ENCODE peak calls at places on chromosomes 3 and 15, in six cellular contexts. One of them, this sample, is unnamed.

GRCh38 chr3:179069762-179070390 is 1.7 kb downstream of the ZMAT3 start:
- DNase-seq in neural crest cell: no peak
- DNase-seq in fibroblast of the aortic adventitia: peak; percentile 77
- DNase-seq in heart left ventricle: no peak
- DNase-seq in CD14-positive monocyte: no peak
- DNase-seq in astrocyte: peak; percentile 47
- DNase-seq in this sample: no peak

GRCh38 chr3:65963787-65964707 is 74.7 kb downstream of the MAGI1 start:
- DNase-seq in CD14-positive monocyte: no peak
- DNase-seq in fibroblast of the aortic adventitia: peak; percentile 90
- DNase-seq in heart left ventricle: no peak
- DNase-seq in neural crest cell: no peak
- DNase-seq in astrocyte: peak; percentile 96
- DNase-seq in this sample: peak; percentile 78

GRCh38 chr3:148957586-148957985 is 33.8 kb upstream of the GYG1 start:
- DNase-seq in fibroblast of the aortic adventitia: no peak
- DNase-seq in astrocyte: no peak
- DNase-seq in heart left ventricle: no peak
- DNase-seq in neural crest cell: no peak
- DNase-seq in CD14-positive monocyte: no peak
- DNase-seq in this sample: no peak

GRCh38 chr3:120597445-120598049 is 1.4 kb downstream of the NDUFB4 start:
- DNase-seq in fibroblast of the aortic adventitia: no peak
- DNase-seq in neural crest cell: no peak
- DNase-seq in astrocyte: no peak
- DNase-seq in heart left ventricle: no peak
- DNase-seq in CD14-positive monocyte: no peak
- DNase-seq in this sample: peak; percentile 33

GRCh38 chr3:46503194-46503924 is 5.6 kb downstream of the RTP3 start:
- DNase-seq in heart left ventricle: no peak
- DNase-seq in neural crest cell: no peak
- DNase-seq in fibroblast of the aortic adventitia: peak; percentile 25
- DNase-seq in astrocyte: no peak
- DNase-seq in CD14-positive monocyte: no peak
- DNase-seq in this sample: no peak

GRCh38 chr15:49187537-49188245 is 17.6 kb downstream of the GALK2 start:
- DNase-seq in CD14-positive monocyte: no peak
- DNase-seq in neural crest cell: no peak
- DNase-seq in heart left ventricle: no peak
- DNase-seq in astrocyte: peak; percentile 23
- DNase-seq in fibroblast of the aortic adventitia: peak; percentile 22
- DNase-seq in this sample: no peak

GRCh38 chr3:12967751-12968209 is 105.4 kb downstream of the IQSEC1 start:
- DNase-seq in heart left ventricle: peak; percentile 94
- DNase-seq in neural crest cell: peak; percentile 81
- DNase-seq in CD14-positive monocyte: peak; percentile 87
- DNase-seq in astrocyte: peak; percentile 63
- DNase-seq in fibroblast of the aortic adventitia: peak; percentile 86
- DNase-seq in this sample: peak; percentile 100

GRCh38 chr15:67187351-67187854 is 67.1 kb downstream of the AAGAB start:
- DNase-seq in CD14-positive monocyte: no peak
- DNase-seq in heart left ventricle: no peak
- DNase-seq in fibroblast of the aortic adventitia: peak; percentile 18
- DNase-seq in neural crest cell: no peak
- DNase-seq in astrocyte: no peak
- DNase-seq in this sample: peak; percentile 17

GRCh38 chr3:193805448-193805847 is 212.4 kb downstream of the OPA1 start:
- DNase-seq in astrocyte: peak; percentile 98
- DNase-seq in heart left ventricle: peak; percentile 92
- DNase-seq in fibroblast of the aortic adventitia: peak; percentile 72
- DNase-seq in CD14-positive monocyte: no peak
- DNase-seq in neural crest cell: no peak
- DNase-seq in this sample: no peak

GRCh38 chr3:59775106-59775505 is 725.3 kb upstream of the CFAP20DC start:
- DNase-seq in fibroblast of the aortic adventitia: no peak
- DNase-seq in CD14-positive monocyte: no peak
- DNase-seq in neural crest cell: no peak
- DNase-seq in heart left ventricle: no peak
- DNase-seq in astrocyte: peak; percentile 71
- DNase-seq in this sample: no peak

GRCh38 chr3:196207833-196208607 is 3.2 kb downstream of the ZDHHC19 start:
- DNase-seq in astrocyte: no peak
- DNase-seq in CD14-positive monocyte: no peak
- DNase-seq in neural crest cell: no peak
- DNase-seq in heart left ventricle: peak; percentile 64
- DNase-seq in fibroblast of the aortic adventitia: no peak
- DNase-seq in this sample: peak; percentile 93

GRCh38 chr15:40098489-40099261 is 10.0 kb downstream of the BMF start:
- DNase-seq in astrocyte: peak; percentile 97
- DNase-seq in CD14-positive monocyte: peak; percentile 78
- DNase-seq in fibroblast of the aortic adventitia: peak; percentile 92
- DNase-seq in neural crest cell: no peak
- DNase-seq in heart left ventricle: peak; percentile 75
- DNase-seq in this sample: peak; percentile 87

GRCh38 chr15:40100133-40100946 is 8.3 kb downstream of the BMF start:
- DNase-seq in astrocyte: no peak
- DNase-seq in heart left ventricle: no peak
- DNase-seq in fibroblast of the aortic adventitia: no peak
- DNase-seq in CD14-positive monocyte: no peak
- DNase-seq in neural crest cell: no peak
- DNase-seq in this sample: no peak

GRCh38 chr15:40096094-40096876 is 12.4 kb downstream of the BMF start:
- DNase-seq in heart left ventricle: no peak
- DNase-seq in astrocyte: no peak
- DNase-seq in CD14-positive monocyte: no peak
- DNase-seq in fibroblast of the aortic adventitia: no peak
- DNase-seq in neural crest cell: no peak
- DNase-seq in this sample: no peak

GRCh38 chr15:40097096-40097967 is 11.3 kb downstream of the BMF start:
- DNase-seq in CD14-positive monocyte: no peak
- DNase-seq in astrocyte: no peak
- DNase-seq in heart left ventricle: no peak
- DNase-seq in neural crest cell: no peak
- DNase-seq in fibroblast of the aortic adventitia: no peak
- DNase-seq in this sample: no peak

GRCh38 chr15:40097968-40098476 is 10.7 kb downstream of the BMF start:
- DNase-seq in neural crest cell: no peak
- DNase-seq in heart left ventricle: peak; percentile 68
- DNase-seq in fibroblast of the aortic adventitia: peak; percentile 30
- DNase-seq in CD14-positive monocyte: no peak
- DNase-seq in astrocyte: no peak
- DNase-seq in this sample: no peak
- TF ChIP-seq CTCF in neural crest cell: no peak
- TF ChIP-seq CTCF in heart left ventricle: no peak
- TF ChIP-seq CTCF in fibroblast of the aortic adventitia: no peak
- TF ChIP-seq CTCF in CD14-positive monocyte: no peak
- TF ChIP-seq CTCF in astrocyte: no peak
- TF ChIP-seq CTCF in this sample: no peak

DNA sequence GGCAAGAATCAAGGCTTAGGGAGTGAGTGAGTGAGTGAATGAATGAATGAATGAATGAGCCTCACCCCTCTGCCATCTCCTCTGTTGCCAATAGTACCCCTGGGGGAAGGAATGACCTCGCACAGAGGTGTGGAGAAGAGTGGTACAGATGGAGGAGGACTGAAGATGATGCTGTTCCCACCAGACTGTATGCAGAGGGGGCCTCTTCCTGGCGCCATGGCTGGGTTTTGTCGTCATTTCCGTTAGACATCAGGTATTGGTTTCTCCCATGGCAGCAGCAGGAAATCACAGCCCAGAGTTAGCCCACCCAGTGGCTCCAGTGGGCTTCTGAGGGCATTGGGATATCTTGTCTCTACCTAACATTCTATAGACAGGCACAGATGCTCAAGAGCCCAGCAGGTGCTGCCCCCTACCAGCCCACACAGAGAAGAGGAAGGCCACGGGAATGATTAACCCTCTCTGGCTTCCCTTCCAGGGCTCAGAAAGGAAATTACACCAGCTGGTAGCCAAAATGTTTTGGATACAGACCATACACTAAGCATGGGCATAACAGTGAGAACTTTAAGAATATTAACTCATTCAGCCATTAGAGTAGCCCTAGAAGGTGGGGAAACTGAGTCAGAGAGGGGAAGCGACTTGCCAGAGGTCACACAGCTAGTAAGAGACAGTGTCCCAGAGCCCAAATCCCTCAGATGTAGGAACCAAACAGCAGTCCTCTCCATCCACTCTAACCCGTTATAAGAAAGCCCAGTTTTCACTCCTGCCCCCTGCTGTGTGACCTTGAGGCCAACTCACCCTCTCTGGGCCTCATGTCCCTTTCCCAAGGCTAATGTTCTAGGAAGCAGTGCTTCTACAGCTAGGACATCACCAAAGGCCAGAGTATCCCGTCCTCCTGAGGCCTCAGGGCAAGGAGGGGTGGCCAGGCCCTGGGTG is 109.6 kb upstream of the SLC6A11 start:
- DNase-seq in CD14-positive monocyte: peak; percentile 22
- DNase-seq in astrocyte: no peak
- DNase-seq in neural crest cell: no peak
- DNase-seq in fibroblast of the aortic adventitia: no peak
- DNase-seq in heart left ventricle: no peak
- DNase-seq in this sample: no peak
- TF ChIP-seq CTCF in CD14-positive monocyte: no peak
- TF ChIP-seq CTCF in astrocyte: no peak
- TF ChIP-seq CTCF in neural crest cell: no peak
- TF ChIP-seq CTCF in fibroblast of the aortic adventitia: no peak
- TF ChIP-seq CTCF in heart left ventricle: no peak
- TF ChIP-seq CTCF in this sample: no peak

DNA sequence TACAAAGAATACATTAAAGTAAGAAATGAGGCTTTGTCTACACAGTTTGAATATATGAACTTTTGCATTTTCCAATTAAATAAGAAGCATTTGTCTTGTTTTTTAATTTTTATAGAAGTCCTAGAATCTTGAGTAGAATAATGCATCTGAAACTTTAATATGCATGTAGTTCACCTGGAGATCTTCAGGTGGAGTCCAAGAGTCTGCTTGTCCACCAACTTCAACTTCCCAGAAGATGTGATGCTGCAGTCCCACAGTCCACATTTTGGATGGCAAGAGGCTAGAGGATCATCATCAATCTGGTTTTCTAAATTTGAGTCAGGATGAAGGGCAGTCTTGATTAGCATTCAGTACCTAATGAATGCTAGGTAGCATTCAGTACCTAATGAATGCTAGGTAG is 357.6 kb upstream of the SOX2 start:
- DNase-seq in heart left ventricle: no peak
- DNase-seq in astrocyte: no peak
- DNase-seq in CD14-positive monocyte: no peak
- DNase-seq in neural crest cell: no peak
- DNase-seq in fibroblast of the aortic adventitia: no peak
- DNase-seq in this sample: no peak
- TF ChIP-seq CTCF in heart left ventricle: no peak
- TF ChIP-seq CTCF in astrocyte: no peak
- TF ChIP-seq CTCF in CD14-positive monocyte: no peak
- TF ChIP-seq CTCF in neural crest cell: no peak
- TF ChIP-seq CTCF in fibroblast of the aortic adventitia: no peak
- TF ChIP-seq CTCF in this sample: no peak

GRCh38 chr3:81245043-81245442 is 516.4 kb downstream of the GBE1 start:
- DNase-seq in CD14-positive monocyte: no peak
- DNase-seq in fibroblast of the aortic adventitia: peak; percentile 54
- DNase-seq in heart left ventricle: no peak
- DNase-seq in astrocyte: peak; percentile 30
- DNase-seq in neural crest cell: no peak
- DNase-seq in this sample: no peak

GRCh38 chr3:81242871-81243270 is 518.6 kb downstream of the GBE1 start:
- DNase-seq in fibroblast of the aortic adventitia: peak; percentile 38
- DNase-seq in astrocyte: no peak
- DNase-seq in heart left ventricle: no peak
- DNase-seq in CD14-positive monocyte: no peak
- DNase-seq in neural crest cell: no peak
- DNase-seq in this sample: no peak

GRCh38 chr3:81244196-81244595 is 517.2 kb downstream of the GBE1 start:
- DNase-seq in fibroblast of the aortic adventitia: no peak
- DNase-seq in heart left ventricle: no peak
- DNase-seq in neural crest cell: no peak
- DNase-seq in astrocyte: no peak
- DNase-seq in CD14-positive monocyte: no peak
- DNase-seq in this sample: no peak

GRCh38 chr3:81249540-81250029 is 511.9 kb downstream of the GBE1 start:
- DNase-seq in CD14-positive monocyte: no peak
- DNase-seq in heart left ventricle: no peak
- DNase-seq in astrocyte: peak; percentile 69
- DNase-seq in fibroblast of the aortic adventitia: peak; percentile 20
- DNase-seq in neural crest cell: no peak
- DNase-seq in this sample: no peak

DNA sequence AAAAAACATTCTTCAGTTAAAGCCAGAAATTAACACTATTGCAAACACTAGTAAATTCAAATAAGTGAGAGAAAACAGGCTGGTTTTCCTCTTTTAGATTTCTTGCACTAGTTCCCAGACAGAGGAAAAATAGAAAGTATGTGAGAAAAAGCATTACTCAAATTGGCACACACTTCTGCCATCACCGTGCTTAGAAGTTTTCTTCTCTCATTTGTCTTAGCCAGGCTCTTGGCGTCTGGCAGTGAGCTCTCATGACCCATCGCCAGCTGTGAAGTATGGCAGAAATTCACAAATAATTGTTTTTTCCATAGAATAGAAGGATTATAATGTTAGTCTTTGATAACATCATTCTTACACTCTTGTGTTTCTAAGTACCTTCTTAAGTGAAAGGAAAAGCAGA is 515.9 kb downstream of the GBE1 start:
- DNase-seq in heart left ventricle: no peak
- DNase-seq in neural crest cell: no peak
- DNase-seq in fibroblast of the aortic adventitia: peak; percentile 39
- DNase-seq in astrocyte: peak; percentile 26
- DNase-seq in CD14-positive monocyte: no peak
- DNase-seq in this sample: no peak
- TF ChIP-seq CTCF in heart left ventricle: no peak
- TF ChIP-seq CTCF in neural crest cell: no peak
- TF ChIP-seq CTCF in fibroblast of the aortic adventitia: no peak
- TF ChIP-seq CTCF in astrocyte: no peak
- TF ChIP-seq CTCF in CD14-positive monocyte: no peak
- TF ChIP-seq CTCF in this sample: no peak

GRCh38 chr3:186515115-186515514 is 29.1 kb downstream of the CRYGS start:
- DNase-seq in fibroblast of the aortic adventitia: no peak
- DNase-seq in heart left ventricle: no peak
- DNase-seq in neural crest cell: no peak
- DNase-seq in astrocyte: no peak
- DNase-seq in CD14-positive monocyte: no peak
- DNase-seq in this sample: no peak

GRCh38 chr3:186516645-186517044 is 27.5 kb downstream of the CRYGS start:
- DNase-seq in fibroblast of the aortic adventitia: no peak
- DNase-seq in CD14-positive monocyte: no peak
- DNase-seq in astrocyte: no peak
- DNase-seq in neural crest cell: no peak
- DNase-seq in heart left ventricle: no peak
- DNase-seq in this sample: no peak

GRCh38 chr3:186512570-186513302 is 31.4 kb downstream of the CRYGS start:
- DNase-seq in CD14-positive monocyte: no peak
- DNase-seq in heart left ventricle: no peak
- DNase-seq in fibroblast of the aortic adventitia: no peak
- DNase-seq in astrocyte: no peak
- DNase-seq in neural crest cell: no peak
- DNase-seq in this sample: no peak

GRCh38 chr3:186511702-186512101 is 32.5 kb downstream of the CRYGS start:
- DNase-seq in CD14-positive monocyte: no peak
- DNase-seq in heart left ventricle: no peak
- DNase-seq in astrocyte: no peak
- DNase-seq in fibroblast of the aortic adventitia: no peak
- DNase-seq in neural crest cell: no peak
- DNase-seq in this sample: no peak

GRCh38 chr3:186514296-186515002 is 29.7 kb downstream of the CRYGS start:
- DNase-seq in astrocyte: no peak
- DNase-seq in neural crest cell: no peak
- DNase-seq in heart left ventricle: no peak
- DNase-seq in CD14-positive monocyte: no peak
- DNase-seq in fibroblast of the aortic adventitia: no peak
- DNase-seq in this sample: no peak
- TF ChIP-seq CTCF in astrocyte: peak; percentile 42
- TF ChIP-seq CTCF in neural crest cell: peak; percentile 54
- TF ChIP-seq CTCF in heart left ventricle: peak; percentile 20
- TF ChIP-seq CTCF in CD14-positive monocyte: peak; percentile 66
- TF ChIP-seq CTCF in fibroblast of the aortic adventitia: peak; percentile 44
- TF ChIP-seq CTCF in this sample: no peak